ENCODE peak calls at places on chromosomes 12 and 14, in six cellular contexts. One of them, this sample, is unnamed.
A peak's percentile ranks its signal among the peaks of the same experiment; 100 is the strongest.

GRCh38 chr12:26821212-26821701 is 11.7 kb downstream of the ITPR2 start:
- DNase-seq in GM12878: no peak
- DNase-seq in GM12892: no peak
- DNase-seq in K562: no peak
- DNase-seq in H1: no peak
- DNase-seq in HepG2: no peak
- DNase-seq in this sample: no peak

GRCh38 chr12:15423629-15424028 is 101.3 kb downstream of the PTPRO start:
- DNase-seq in GM12892: no peak
- DNase-seq in GM12878: no peak
- DNase-seq in K562: no peak
- DNase-seq in H1: no peak
- DNase-seq in HepG2: no peak
- DNase-seq in this sample: no peak

GRCh38 chr14:92439551-92440344 is 73.8 kb upstream of the RIN3 start:
- DNase-seq in GM12892: no peak
- DNase-seq in GM12878: no peak
- DNase-seq in K562: no peak
- DNase-seq in HepG2: no peak
- DNase-seq in H1: no peak
- DNase-seq in this sample: no peak

GRCh38 chr14:61183486-61183885 is 97.7 kb downstream of the TMEM30B start:
- DNase-seq in GM12878: no peak
- DNase-seq in HepG2: no peak
- DNase-seq in GM12892: no peak
- DNase-seq in H1: no peak
- DNase-seq in K562: no peak
- DNase-seq in this sample: no peak

GRCh38 chr12:11723993-11724392 is 74.5 kb downstream of the ETV6 start:
- DNase-seq in K562: no peak
- DNase-seq in HepG2: no peak
- DNase-seq in H1: no peak
- DNase-seq in GM12878: no peak
- DNase-seq in GM12892: no peak
- DNase-seq in this sample: no peak

GRCh38 chr14:75158843-75159614 is 17.4 kb downstream of the TMED10 start:
- DNase-seq in GM12878: peak; percentile 41
- DNase-seq in HepG2: no peak
- DNase-seq in H1: no peak
- DNase-seq in K562: no peak
- DNase-seq in GM12892: no peak
- DNase-seq in this sample: no peak

GRCh38 chr14:91968280-91968679 is 20.8 kb upstream of the FBLN5 start:
- DNase-seq in GM12878: no peak
- DNase-seq in GM12892: no peak
- DNase-seq in K562: no peak
- DNase-seq in HepG2: no peak
- DNase-seq in H1: no peak
- DNase-seq in this sample: no peak

GRCh38 chr12:58961166-58961565 is 40.9 kb upstream of the LRIG3 start:
- DNase-seq in GM12892: no peak
- DNase-seq in HepG2: no peak
- DNase-seq in GM12878: no peak
- DNase-seq in K562: no peak
- DNase-seq in H1: no peak
- DNase-seq in this sample: no peak

GRCh38 chr12:95836630-95837239 is 22.0 kb upstream of the SNRPF start:
- DNase-seq in H1: no peak
- DNase-seq in GM12878: no peak
- DNase-seq in K562: no peak
- DNase-seq in HepG2: no peak
- DNase-seq in GM12892: no peak
- DNase-seq in this sample: no peak

GRCh38 chr14:104676694-104677505 is 12.5 kb upstream of the INF2 start:
- DNase-seq in K562: no peak
- DNase-seq in H1: peak; percentile 74
- DNase-seq in GM12892: no peak
- DNase-seq in GM12878: no peak
- DNase-seq in HepG2: peak; percentile 55
- DNase-seq in this sample: no peak

GRCh38 chr12:10140001-10140400 is 10.0 kb upstream of the CLEC7A start:
- DNase-seq in GM12878: peak; percentile 48
- DNase-seq in GM12892: no peak
- DNase-seq in H1: no peak
- DNase-seq in HepG2: peak; percentile 35
- DNase-seq in K562: peak; percentile 7
- DNase-seq in this sample: no peak

GRCh38 chr12:31362759-31363415 is 36.9 kb upstream of the SINHCAF start:
- DNase-seq in H1: peak; percentile 58
- DNase-seq in GM12878: peak; percentile 46
- DNase-seq in HepG2: peak; percentile 35
- DNase-seq in K562: peak; percentile 38
- DNase-seq in GM12892: peak; percentile 31
- DNase-seq in this sample: peak; percentile 27

GRCh38 chr14:29521526-29522137 is 406.0 kb downstream of the PRKD1 start:
- DNase-seq in GM12878: no peak
- DNase-seq in H1: peak; percentile 56
- DNase-seq in GM12892: no peak
- DNase-seq in K562: no peak
- DNase-seq in HepG2: no peak
- DNase-seq in this sample: peak; percentile 1

GRCh38 chr12:107404981-107405380 is 280.6 kb upstream of the PWP1 start:
- DNase-seq in GM12878: no peak
- DNase-seq in GM12892: no peak
- DNase-seq in HepG2: peak; percentile 66
- DNase-seq in K562: peak; percentile 22
- DNase-seq in H1: no peak
- DNase-seq in this sample: no peak

GRCh38 chr12:2288001-2288400 is 235.2 kb downstream of the CACNA1C start:
- DNase-seq in K562: no peak
- DNase-seq in GM12892: no peak
- DNase-seq in GM12878: no peak
- DNase-seq in H1: no peak
- DNase-seq in HepG2: no peak
- DNase-seq in this sample: no peak

GRCh38 chr12:6767301-6767591 is 1.1 kb downstream of the PTMS start:
- DNase-seq in HepG2: no peak
- DNase-seq in H1: no peak
- DNase-seq in GM12892: no peak
- DNase-seq in K562: no peak
- DNase-seq in GM12878: no peak
- DNase-seq in this sample: no peak

GRCh38 chr12:2265461-2266167 is 212.8 kb downstream of the CACNA1C start:
- DNase-seq in K562: no peak
- DNase-seq in H1: no peak
- DNase-seq in GM12878: no peak
- DNase-seq in GM12892: no peak
- DNase-seq in HepG2: no peak
- DNase-seq in this sample: no peak

GRCh38 chr14:104597576-104597975 is 7.0 kb downstream of the TMEM179 start:
- DNase-seq in GM12878: no peak
- DNase-seq in H1: no peak
- DNase-seq in K562: no peak
- DNase-seq in GM12892: peak; percentile 22
- DNase-seq in HepG2: no peak
- DNase-seq in this sample: peak; percentile 16

GRCh38 chr12:6775775-6776174 is 3.5 kb downstream of the LAG3 start:
- DNase-seq in HepG2: peak; percentile 60
- DNase-seq in K562: no peak
- DNase-seq in H1: no peak
- DNase-seq in GM12892: no peak
- DNase-seq in GM12878: no peak
- DNase-seq in this sample: no peak

GRCh38 chr12:65803253-65803652 is 21.0 kb upstream of the HMGA2 start:
- DNase-seq in GM12892: no peak
- DNase-seq in K562: no peak
- DNase-seq in H1: no peak
- DNase-seq in HepG2: no peak
- DNase-seq in GM12878: no peak
- DNase-seq in this sample: no peak

GRCh38 chr12:78290606-78291345 is 460.1 kb downstream of the NAV3 start:
- DNase-seq in K562: no peak
- DNase-seq in GM12892: no peak
- DNase-seq in H1: no peak
- DNase-seq in GM12878: no peak
- DNase-seq in HepG2: peak; percentile 12
- DNase-seq in this sample: no peak

GRCh38 chr14:73924337-73924736 is 25.6 kb downstream of the FAM161B start:
- DNase-seq in K562: no peak
- DNase-seq in HepG2: no peak
- DNase-seq in H1: no peak
- DNase-seq in GM12878: no peak
- DNase-seq in GM12892: no peak
- DNase-seq in this sample: no peak

GRCh38 chr12:52899338-52900035 is 5.4 kb downstream of the KRT8 start:
- DNase-seq in GM12892: no peak
- DNase-seq in HepG2: no peak
- DNase-seq in H1: no peak
- DNase-seq in K562: no peak
- DNase-seq in GM12878: no peak
- DNase-seq in this sample: no peak

DNA sequence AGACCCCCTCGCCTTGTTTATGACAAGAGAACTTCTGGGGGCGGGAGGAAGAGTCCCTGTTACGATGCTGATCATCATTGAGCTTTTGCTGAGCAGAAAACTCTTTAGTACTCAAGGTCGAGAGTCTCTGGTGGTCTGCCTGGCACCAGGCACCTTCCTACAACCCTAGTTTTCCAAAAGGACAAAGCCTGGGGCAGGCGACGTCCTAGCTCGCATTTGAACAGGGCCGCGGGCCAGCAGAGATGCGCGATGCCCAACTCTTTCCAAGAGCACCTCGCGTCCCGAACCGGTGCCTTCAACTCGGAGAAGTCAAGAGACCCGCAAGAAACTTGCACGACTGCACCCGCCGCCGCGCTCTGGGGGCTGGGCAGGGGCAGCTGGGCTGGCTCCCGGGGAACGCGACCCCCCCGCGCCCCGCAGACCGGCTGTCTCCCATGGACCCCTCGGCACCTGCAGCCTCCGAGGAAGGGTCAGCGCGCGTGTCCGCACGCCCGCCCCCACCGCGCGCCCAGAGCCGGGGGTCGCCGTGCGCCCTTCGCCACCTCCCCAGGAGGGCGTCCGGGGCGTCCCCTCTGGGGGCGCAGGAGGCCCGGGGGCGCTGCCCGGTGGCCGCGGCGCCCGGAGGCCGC is 377 bp upstream of the BCL7A start:
- DNase-seq in K562: no peak
- DNase-seq in HepG2: no peak
- DNase-seq in GM12878: no peak
- DNase-seq in GM12892: no peak
- DNase-seq in H1: peak; percentile 65
- DNase-seq in this sample: no peak
- TF ChIP-seq POLR2A in K562: no peak
- TF ChIP-seq POLR2A in HepG2: no peak
- TF ChIP-seq POLR2A in GM12878: no peak
- TF ChIP-seq POLR2A in GM12892: no peak
- TF ChIP-seq POLR2A in H1: no peak
- TF ChIP-seq POLR2A in this sample: no peak

GRCh38 chr12:50059440-50060119 is 2.2 kb downstream of the ASIC1 start:
- DNase-seq in GM12878: no peak
- DNase-seq in H1: no peak
- DNase-seq in GM12892: no peak
- DNase-seq in HepG2: no peak
- DNase-seq in K562: no peak
- DNase-seq in this sample: no peak
- TF ChIP-seq TAF1 in GM12878: no peak
- TF ChIP-seq TAF1 in H1: no peak
- TF ChIP-seq TAF1 in GM12892: no peak
- TF ChIP-seq TAF1 in HepG2: no peak
- TF ChIP-seq TAF1 in K562: no peak
- TF ChIP-seq TAF1 in this sample: no peak

DNA sequence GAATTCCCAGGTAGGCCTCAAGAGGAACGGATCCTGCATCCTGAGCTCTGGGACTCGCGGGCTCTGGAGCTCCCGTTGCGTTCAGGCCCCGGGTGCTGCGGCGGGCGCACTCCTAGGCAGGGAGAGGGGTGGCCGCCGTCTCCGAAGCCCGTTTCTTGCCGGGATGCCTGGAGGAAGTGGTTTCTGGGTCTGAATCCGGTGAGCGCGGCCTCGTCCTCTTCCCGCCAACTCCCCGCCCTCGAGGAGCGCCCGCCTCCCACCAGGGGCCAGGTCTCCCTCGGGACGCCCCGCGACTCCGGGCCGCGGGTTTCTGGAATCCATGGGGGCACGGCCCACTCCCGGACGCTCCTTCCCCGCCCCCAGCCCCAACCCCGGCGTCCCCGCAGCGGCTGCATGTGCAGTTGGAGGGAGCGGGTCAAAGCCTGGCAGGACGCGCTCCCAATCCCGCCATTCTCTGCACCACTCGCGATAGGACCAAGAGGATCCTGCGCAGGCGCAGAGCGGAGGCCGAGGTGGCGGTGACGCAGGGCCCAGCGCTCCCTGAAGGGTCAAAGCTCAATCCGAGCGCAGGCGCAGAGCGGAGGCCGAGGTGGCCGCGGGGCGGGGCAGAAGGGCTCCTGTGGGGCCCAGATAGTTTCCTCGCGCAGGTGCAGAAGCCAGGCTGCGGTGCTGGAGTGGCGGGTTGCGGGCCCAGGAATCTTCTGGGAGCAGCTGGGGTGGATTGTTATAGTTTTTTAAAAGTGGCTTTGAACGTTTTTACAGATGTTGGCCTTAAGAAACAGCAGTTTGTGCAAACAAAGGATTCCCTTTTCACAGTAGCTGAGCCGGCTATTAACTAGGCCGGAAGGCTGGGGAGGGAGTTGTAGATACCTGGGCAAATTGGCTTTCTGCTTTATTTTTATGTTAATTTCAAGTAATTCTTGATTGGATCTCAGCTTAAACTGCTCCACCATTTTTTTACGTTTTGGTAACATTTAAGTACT is 796.4 kb downstream of the AACS start:
- DNase-seq in HepG2: no peak
- DNase-seq in K562: peak; percentile 17
- DNase-seq in GM12892: no peak
- DNase-seq in GM12878: no peak
- DNase-seq in H1: no peak
- DNase-seq in this sample: no peak
- TF ChIP-seq POLR2A in HepG2: no peak
- TF ChIP-seq POLR2A in K562: no peak
- TF ChIP-seq POLR2A in GM12892: no peak
- TF ChIP-seq POLR2A in GM12878: no peak
- TF ChIP-seq POLR2A in H1: no peak
- TF ChIP-seq POLR2A in this sample: no peak

GRCh38 chr14:84036863-84037262 is 1493.1 kb upstream of the FLRT2 start:
- DNase-seq in GM12892: no peak
- DNase-seq in HepG2: no peak
- DNase-seq in H1: no peak
- DNase-seq in K562: no peak
- DNase-seq in GM12878: peak; percentile 3
- DNase-seq in this sample: no peak
- TF ChIP-seq TAF1 in GM12892: no peak
- TF ChIP-seq TAF1 in HepG2: no peak
- TF ChIP-seq TAF1 in H1: no peak
- TF ChIP-seq TAF1 in K562: no peak
- TF ChIP-seq TAF1 in GM12878: no peak
- TF ChIP-seq TAF1 in this sample: no peak

GRCh38 chr14:55129086-55129427 is at the start of gene LGALS3:
- DNase-seq in H1: no peak
- DNase-seq in K562: peak; percentile 69
- DNase-seq in GM12878: no peak
- DNase-seq in GM12892: peak; percentile 73
- DNase-seq in HepG2: no peak
- DNase-seq in this sample: peak; percentile 68
- TF ChIP-seq POLR2A in H1: no peak
- TF ChIP-seq POLR2A in K562: no peak
- TF ChIP-seq POLR2A in GM12878: no peak
- TF ChIP-seq POLR2A in GM12892: no peak
- TF ChIP-seq POLR2A in HepG2: peak; percentile 50
- TF ChIP-seq POLR2A in this sample: no peak